ENCODE peak calls at places on chromosome 9, in seven cellular contexts. V is kidney epithelial cell, M is aorta, J is GM23338, A is brain microvascular endothelial cell, Z is AG09309, T is colonic mucosa. F is an unnamed sample.

GRCh38 chr9:4510546-4511322 is 20.5 kb downstream of the SLC1A1 start:
- DNase-seq in Z (no peak), M (no peak), T (no peak), V (no peak), J (no peak), A (no peak), F (no peak)

GRCh38 chr9:109599131-109599530 is 101.0 kb upstream of the PTPN3 start:
- DNase-seq in T (no peak), M (no peak), V (no peak), J (no peak), Z (no peak), A (no peak), F (no peak)

GRCh38 chr9:112858625-112859147 is 32.0 kb downstream of the SLC46A2 start:
- DNase-seq in V (no peak), M (no peak), J (no peak), A (no peak), T (no peak), Z (no peak), F (no peak)

GRCh38 chr9:92535940-92536850 is at the start of gene ECM2:
- DNase-seq in T (no peak), M (no peak), Z (peak), J (no peak), V (no peak), A (peak), F (no peak)

GRCh38 chr9:120486835-120487234 is 93.1 kb downstream of the CDK5RAP2 start:
- DNase-seq in T (no peak), M (no peak), Z (no peak), V (no peak), A (no peak), J (no peak), F (no peak)

GRCh38 chr9:95970356-95970755 is 94.9 kb downstream of the ERCC6L2 start:
- DNase-seq in Z (no peak), J (no peak), M (no peak), V (no peak), A (no peak), T (no peak), F (no peak)

GRCh38 chr9:12776775-12777055 is 1.9 kb downstream of the LURAP1L start:
- DNase-seq in Z (no peak), T (no peak), V (no peak), A (peak), M (no peak), J (no peak), F (no peak)

GRCh38 chr9:109794361-109795012 is 14.5 kb downstream of the PALM2AKAP2 start:
- DNase-seq in Z (no peak), T (no peak), V (no peak), A (no peak), M (no peak), J (no peak), F (no peak)

GRCh38 chr9:108854641-108855528 is 901 bp downstream of the ACTL7B start:
- DNase-seq in A (no peak), M (no peak), J (no peak), T (no peak), V (no peak), Z (no peak), F (no peak)

GRCh38 chr9:35728041-35728971 is 3.7 kb downstream of the TLN1 start:
- DNase-seq in Z (peak), V (peak), M (peak), A (peak), T (peak), J (peak), F (peak)

GRCh38 chr9:68530618-68531017 is 10.1 kb downstream of the TMEM252 start:
- DNase-seq in V (no peak), Z (no peak), T (peak), J (peak), M (peak), A (peak), F (peak)

GRCh38 chr9:21684231-21684630 is 118.2 kb upstream of the MTAP start:
- DNase-seq in V (no peak), A (no peak), J (no peak), T (no peak), Z (no peak), M (no peak), F (no peak)

GRCh38 chr9:108580021-108580439 is 275.8 kb downstream of the ACTL7B start:
- DNase-seq in V (peak), T (peak), Z (peak), A (no peak), J (no peak), M (no peak), F (peak)

GRCh38 chr9:109369285-109369684 is 48.4 kb upstream of the EPB41L4B start:
- DNase-seq in V (no peak), A (no peak), J (no peak), Z (no peak), M (no peak), T (no peak), F (no peak)

GRCh38 chr9:34331191-34331590 is 1.8 kb downstream of the NUDT2 start:
- DNase-seq in J (no peak), Z (no peak), A (no peak), M (no peak), T (no peak), V (no peak), F (no peak)

GRCh38 chr9:34322899-34323591 is 6.0 kb downstream of the KIF24 start:
- DNase-seq in J (no peak), M (no peak), T (no peak), A (no peak), Z (no peak), V (no peak), F (no peak)

GRCh38 chr9:34328983-34329832 is at the start of the genes KIF24 and NUDT2:
- DNase-seq in J (peak), T (peak), Z (peak), V (peak), M (peak), A (peak), F (peak)

GRCh38 chr9:34328500-34328982 is 527 bp downstream of the KIF24 start:
- DNase-seq in T (peak), J (peak), Z (no peak), V (no peak), A (no peak), M (no peak), F (peak)

DNA sequence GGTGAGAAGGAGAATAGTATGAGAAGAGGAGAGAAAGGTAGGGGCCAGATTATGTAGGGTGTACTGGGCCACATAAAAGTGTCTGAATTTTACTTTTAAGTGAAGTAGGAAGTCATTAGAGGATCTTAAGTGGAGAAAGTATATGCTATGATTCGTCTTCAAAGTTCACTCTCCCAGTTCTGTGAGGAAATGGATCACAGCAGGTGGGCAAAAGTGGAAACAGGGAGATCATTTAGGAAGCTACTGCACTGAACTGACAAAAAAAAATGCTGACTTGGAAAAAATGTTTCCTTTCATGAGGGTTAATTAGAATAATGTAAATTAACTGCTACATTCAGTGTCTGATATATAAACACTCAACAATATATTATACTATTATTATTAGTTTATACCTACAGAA is 2.4 kb downstream of the KIF24 start:
- DNase-seq in A (no peak), J (no peak), M (no peak), Z (no peak), T (no peak), V (no peak), F (no peak)
- H3K4me3 ChIP-seq in A (no peak), J (no peak), M (no peak), Z (no peak), T (no peak), V (no peak), F (no peak)

DNA sequence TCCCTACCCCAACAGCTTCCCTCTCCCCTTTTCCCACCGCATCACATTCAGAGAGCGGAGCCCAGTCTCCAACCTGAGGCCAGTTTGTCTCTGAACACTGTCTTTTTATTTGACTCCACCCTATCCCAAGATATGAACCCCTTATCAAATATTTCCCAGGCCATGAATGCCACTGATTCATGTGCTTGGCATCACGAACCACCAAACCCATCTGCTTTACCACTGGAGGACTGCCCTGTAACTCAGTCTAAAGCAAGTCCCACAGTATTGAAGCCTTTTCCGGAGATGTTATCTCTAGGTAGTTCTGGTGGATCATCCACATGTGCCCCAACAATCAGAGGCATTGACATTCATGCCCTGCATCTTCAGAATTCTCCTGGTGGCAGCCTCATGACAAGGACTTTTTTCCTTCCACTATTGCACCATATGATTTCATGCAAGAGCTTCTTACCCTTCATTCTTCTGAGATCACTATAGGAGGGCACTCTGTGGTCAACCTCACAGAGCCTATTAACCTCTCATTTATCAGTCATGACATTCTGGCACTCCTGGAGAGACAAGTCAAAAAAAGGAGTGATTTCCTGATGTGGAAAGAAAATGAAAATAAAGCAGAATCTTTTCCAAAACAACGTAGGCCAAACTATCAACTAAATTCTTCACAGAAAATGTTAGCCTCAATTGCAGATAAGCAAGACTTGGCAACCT is 12.3 kb upstream of the SPATA31D4 start:
- DNase-seq in V (no peak), T (no peak), Z (no peak), M (no peak), J (no peak), A (no peak), F (no peak)
- H3K4me3 ChIP-seq in V (no peak), T (no peak), Z (no peak), M (no peak), J (no peak), A (no peak), F (no peak)

DNA sequence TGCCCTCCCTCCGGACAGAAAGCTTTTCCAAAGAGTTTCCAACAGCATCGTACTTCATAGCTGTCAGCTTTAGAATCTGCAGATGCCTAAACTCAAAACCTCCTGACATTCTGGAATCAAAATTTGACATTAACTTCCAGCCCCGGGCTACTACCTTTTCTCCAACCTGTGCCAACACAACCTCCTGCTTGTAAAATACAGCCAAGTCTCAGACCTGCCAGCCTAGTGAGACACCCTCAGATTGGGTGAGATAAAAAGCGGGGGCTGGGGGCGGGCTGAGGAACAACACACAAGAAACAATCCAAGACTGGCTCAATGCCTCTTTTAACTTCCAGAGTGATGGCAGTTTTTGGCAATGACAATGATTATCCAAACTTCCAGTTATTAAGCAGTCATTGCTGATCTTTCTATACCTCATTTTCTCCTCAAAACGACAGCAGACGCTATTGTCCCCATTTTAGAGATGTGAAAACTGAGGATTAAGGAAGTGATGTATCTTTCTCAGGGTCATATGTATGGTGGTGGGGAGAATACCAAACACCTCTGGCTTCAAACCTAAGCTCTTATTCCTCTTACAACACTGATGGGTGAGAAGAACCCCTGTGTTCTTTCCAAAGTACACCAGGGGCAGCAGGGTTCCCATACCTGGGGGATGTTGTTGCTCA is 1.2 kb downstream of the TNC start:
- DNase-seq in Z (no peak), A (no peak), J (no peak), M (no peak), V (no peak), T (no peak), F (no peak)
- H3K4me3 ChIP-seq in Z (peak), A (peak), J (no peak), M (peak), V (peak), T (no peak), F (peak)

GRCh38 chr9:133532937-133533668 is 1.4 kb upstream of the ADAMTSL2 start:
- DNase-seq in M (peak), V (no peak), A (peak), J (peak), T (peak), Z (no peak), F (no peak)

GRCh38 chr9:133534346-133535284 is at the start of gene ADAMTSL2:
- DNase-seq in A (no peak), J (peak), Z (no peak), V (no peak), T (peak), M (peak), F (no peak)

GRCh38 chr9:133535285-133535877 is 877 bp downstream of the ADAMTSL2 start:
- DNase-seq in Z (no peak), M (no peak), V (no peak), J (no peak), A (no peak), T (no peak), F (no peak)

GRCh38 chr9:133536080-133536479 is 1.6 kb downstream of the ADAMTSL2 start:
- DNase-seq in M (no peak), V (no peak), J (no peak), Z (no peak), A (no peak), T (no peak), F (no peak)

DNA sequence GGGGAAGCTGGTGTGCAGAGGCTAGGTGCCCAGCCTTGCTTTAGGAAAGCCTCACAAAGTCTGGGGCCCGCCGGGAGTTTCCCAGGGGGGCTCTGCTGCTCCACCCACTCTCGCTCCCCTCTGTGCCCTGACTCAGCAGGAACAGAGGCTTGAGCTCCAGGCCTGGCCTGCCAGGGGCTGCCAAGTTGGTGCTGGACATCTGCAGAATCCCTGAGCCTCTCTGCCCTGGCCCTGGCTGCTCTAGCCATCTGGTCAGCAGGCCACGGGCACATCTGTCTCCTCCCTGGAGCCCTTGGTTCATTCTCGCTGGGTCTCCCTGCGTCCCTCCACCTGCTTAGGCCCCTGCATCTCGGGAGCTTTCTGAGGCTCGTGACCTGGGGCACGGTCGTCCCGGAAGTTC is 626 bp upstream of the ADAMTSL2 start:
- DNase-seq in A (no peak), T (no peak), Z (no peak), M (no peak), V (no peak), J (no peak), F (no peak)
- H3K4me3 ChIP-seq in A (no peak), T (no peak), Z (no peak), M (no peak), V (no peak), J (peak), F (no peak)

GRCh38 chr9:5511476-5511875 is 1.1 kb downstream of the PDCD1LG2 start:
- DNase-seq in M (no peak), Z (no peak), A (no peak), T (no peak), V (no peak), J (no peak), F (no peak)
- H3K4me3 ChIP-seq in M (no peak), Z (peak), A (peak), T (no peak), V (no peak), J (no peak), F (no peak)

DNA sequence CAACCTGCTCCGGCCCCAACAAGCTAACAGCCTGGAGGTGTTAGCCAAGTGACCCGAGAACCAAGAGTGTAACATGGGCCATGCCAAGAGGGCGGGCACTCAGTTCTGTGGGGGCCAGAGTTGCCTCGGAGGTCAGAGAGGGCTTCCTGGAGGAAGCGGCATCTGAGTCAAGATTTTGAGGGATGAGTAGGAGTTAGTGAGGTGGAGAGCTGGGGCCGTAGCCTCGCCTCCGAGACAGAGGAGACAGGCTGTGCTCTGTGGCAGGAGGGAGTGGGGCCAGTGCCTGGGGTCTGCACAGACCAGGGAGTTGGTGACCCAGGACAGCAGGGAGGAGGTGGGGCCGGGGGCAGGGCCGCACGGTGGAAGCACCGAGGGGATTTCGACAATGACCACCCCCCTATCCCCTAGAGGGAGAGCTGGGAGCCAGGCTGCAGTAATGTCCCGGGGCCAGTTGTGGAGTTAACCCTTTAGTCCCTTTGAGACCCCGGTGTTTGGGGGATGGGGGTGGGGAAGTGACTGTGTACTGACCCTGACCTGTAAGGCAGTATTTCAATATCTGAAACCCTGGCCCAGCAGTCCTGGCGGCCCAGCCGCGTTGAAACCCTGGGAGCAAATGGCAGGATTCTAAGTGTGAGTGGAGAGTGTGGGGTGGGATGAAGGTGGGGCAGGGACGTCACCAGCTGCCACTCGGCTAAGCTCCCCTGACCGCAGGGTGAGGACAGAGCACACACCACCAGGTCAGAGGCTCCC is 148.7 kb upstream of the COL5A1 start:
- DNase-seq in V (no peak), Z (no peak), J (no peak), M (peak), T (no peak), A (no peak), F (no peak)
- H3K4me3 ChIP-seq in V (no peak), Z (no peak), J (no peak), M (no peak), T (no peak), A (no peak), F (no peak)

GRCh38 chr9:86943223-86943870 is 4.0 kb downstream of the GAS1 start:
- DNase-seq in Z (no peak), V (no peak), M (no peak), A (no peak), J (peak), T (no peak), F (no peak)
- H3K4me3 ChIP-seq in Z (no peak), V (no peak), M (no peak), A (no peak), J (peak), T (no peak), F (no peak)

GRCh38 chr9:135080286-135081263 is 6.9 kb upstream of the OLFM1 start:
- DNase-seq in Z (no peak), M (peak), T (no peak), V (no peak), J (no peak), A (no peak), F (no peak)
- H3K4me3 ChIP-seq in Z (no peak), M (no peak), T (no peak), V (no peak), J (no peak), A (no peak), F (no peak)

GRCh38 chr9:126514037-126514821 is 99.5 kb upstream of the LMX1B start:
- DNase-seq in T (peak), M (peak), V (no peak), A (peak), J (peak), Z (no peak), F (no peak)
- H3K4me3 ChIP-seq in T (no peak), M (no peak), V (no peak), A (peak), J (peak), Z (no peak), F (no peak)

GRCh38 chr9:8852301-8852864 is 1052.8 kb upstream of the DMAC1 start:
- DNase-seq in V (no peak), A (no peak), Z (no peak), T (no peak), M (no peak), J (peak), F (no peak)
- H3K4me3 ChIP-seq in V (no peak), A (no peak), Z (no peak), T (no peak), M (no peak), J (no peak), F (peak)

F was measured in epithelial cell of proximal tubule.